ENCODE peak calls at places on chromosomes 6 and 20, in four cellular contexts. One of them, this sample, is unnamed.

GRCh38 chr20:36950432-36951197 is 893 bp downstream of the SAMHD1 start:
- DNase-seq in BJ: no peak
- DNase-seq in OCI-LY7: peak
- DNase-seq in mucosa of descending colon: peak
- DNase-seq in this sample: peak

GRCh38 chr6:147106759-147107401 is 97.3 kb upstream of the STXBP5 start:
- DNase-seq in OCI-LY7: no peak
- DNase-seq in BJ: no peak
- DNase-seq in mucosa of descending colon: no peak
- DNase-seq in this sample: no peak

GRCh38 chr6:18186033-18186432 is 30.8 kb downstream of the KDM1B start:
- DNase-seq in BJ: no peak
- DNase-seq in OCI-LY7: no peak
- DNase-seq in mucosa of descending colon: no peak
- DNase-seq in this sample: no peak

GRCh38 chr20:31933698-31934097 is 18.1 kb downstream of the PDRG1 start:
- DNase-seq in mucosa of descending colon: no peak
- DNase-seq in OCI-LY7: no peak
- DNase-seq in BJ: no peak
- DNase-seq in this sample: no peak

GRCh38 chr20:44600758-44601562 is 18.6 kb downstream of the PKIG start:
- DNase-seq in OCI-LY7: no peak
- DNase-seq in BJ: no peak
- DNase-seq in mucosa of descending colon: no peak
- DNase-seq in this sample: no peak

GRCh38 chr6:43942011-43942442 is 172.0 kb downstream of the VEGFA start:
- DNase-seq in OCI-LY7: no peak
- DNase-seq in BJ: no peak
- DNase-seq in mucosa of descending colon: no peak
- DNase-seq in this sample: no peak

GRCh38 chr6:41545174-41545702 is 943 bp upstream of the FOXP4 start:
- DNase-seq in BJ: no peak
- DNase-seq in mucosa of descending colon: peak
- DNase-seq in OCI-LY7: peak
- DNase-seq in this sample: peak

GRCh38 chr6:134081506-134081905 is 29.1 kb upstream of the SLC2A12 start:
- DNase-seq in mucosa of descending colon: no peak
- DNase-seq in OCI-LY7: no peak
- DNase-seq in BJ: no peak
- DNase-seq in this sample: no peak

DNA sequence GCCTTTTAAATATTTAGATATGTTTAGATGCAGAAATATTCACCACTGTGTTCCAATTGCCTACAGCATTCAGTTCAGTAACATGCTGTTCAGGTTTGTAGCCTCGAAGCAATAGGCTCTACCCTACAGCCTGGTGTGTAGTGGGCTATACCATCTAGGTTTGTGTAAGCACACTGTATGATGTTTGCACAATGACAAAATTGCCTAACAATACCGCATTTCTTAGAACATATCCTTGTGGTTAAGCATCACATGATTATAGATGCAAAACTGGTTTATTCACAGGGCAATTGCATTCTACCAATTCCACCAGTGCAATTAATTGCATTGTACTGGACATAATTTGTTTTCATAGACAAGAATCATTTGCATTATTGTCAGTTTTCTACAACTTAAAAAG is 7.9 kb upstream of the SLC22A16 start:
- DNase-seq in OCI-LY7: no peak
- DNase-seq in BJ: no peak
- DNase-seq in mucosa of descending colon: no peak
- DNase-seq in this sample: peak
- H3K4me3 ChIP-seq in OCI-LY7: no peak
- H3K4me3 ChIP-seq in BJ: no peak
- H3K4me3 ChIP-seq in mucosa of descending colon: no peak
- H3K4me3 ChIP-seq in this sample: no peak

GRCh38 chr20:10490706-10491105 is 55.6 kb downstream of the SLX4IP start:
- DNase-seq in OCI-LY7: no peak
- DNase-seq in BJ: no peak
- DNase-seq in mucosa of descending colon: no peak
- DNase-seq in this sample: no peak

GRCh38 chr20:10489853-10490627 is 54.9 kb downstream of the SLX4IP start:
- DNase-seq in mucosa of descending colon: no peak
- DNase-seq in BJ: no peak
- DNase-seq in OCI-LY7: no peak
- DNase-seq in this sample: no peak

GRCh38 chr20:10492844-10493243 is 57.7 kb downstream of the SLX4IP start:
- DNase-seq in BJ: no peak
- DNase-seq in mucosa of descending colon: no peak
- DNase-seq in OCI-LY7: no peak
- DNase-seq in this sample: no peak

GRCh38 chr20:10495173-10495572 is 60.1 kb downstream of the SLX4IP start:
- DNase-seq in BJ: no peak
- DNase-seq in OCI-LY7: no peak
- DNase-seq in mucosa of descending colon: no peak
- DNase-seq in this sample: no peak

DNA sequence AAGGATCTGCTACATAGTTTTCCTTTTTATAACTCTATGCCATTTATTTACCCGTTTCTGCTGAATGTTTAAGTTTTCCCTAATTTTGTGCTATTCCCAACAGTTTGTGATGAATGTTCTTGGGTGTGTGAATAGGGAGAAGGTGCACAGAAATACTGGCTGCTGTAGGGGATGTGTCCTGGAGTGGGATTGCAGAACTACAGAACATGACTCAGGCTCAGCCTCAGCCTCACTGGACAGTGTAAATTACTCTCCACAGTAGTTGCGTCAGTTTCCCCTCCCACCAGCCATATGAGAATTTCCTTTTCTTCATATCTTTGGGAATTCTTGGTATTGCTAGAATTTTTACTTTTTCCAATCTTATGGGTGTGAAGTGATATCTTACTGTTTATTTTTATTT is 57.0 kb downstream of the SLX4IP start:
- DNase-seq in BJ: no peak
- DNase-seq in OCI-LY7: no peak
- DNase-seq in mucosa of descending colon: no peak
- DNase-seq in this sample: no peak
- H3K4me3 ChIP-seq in BJ: no peak
- H3K4me3 ChIP-seq in OCI-LY7: no peak
- H3K4me3 ChIP-seq in mucosa of descending colon: no peak
- H3K4me3 ChIP-seq in this sample: no peak

GRCh38 chr6:158556113-158556512 is 3.8 kb upstream of the TMEM181 start:
- DNase-seq in OCI-LY7: no peak
- DNase-seq in BJ: no peak
- DNase-seq in mucosa of descending colon: no peak
- DNase-seq in this sample: no peak
- H3K4me3 ChIP-seq in OCI-LY7: no peak
- H3K4me3 ChIP-seq in BJ: no peak
- H3K4me3 ChIP-seq in mucosa of descending colon: no peak
- H3K4me3 ChIP-seq in this sample: no peak

DNA sequence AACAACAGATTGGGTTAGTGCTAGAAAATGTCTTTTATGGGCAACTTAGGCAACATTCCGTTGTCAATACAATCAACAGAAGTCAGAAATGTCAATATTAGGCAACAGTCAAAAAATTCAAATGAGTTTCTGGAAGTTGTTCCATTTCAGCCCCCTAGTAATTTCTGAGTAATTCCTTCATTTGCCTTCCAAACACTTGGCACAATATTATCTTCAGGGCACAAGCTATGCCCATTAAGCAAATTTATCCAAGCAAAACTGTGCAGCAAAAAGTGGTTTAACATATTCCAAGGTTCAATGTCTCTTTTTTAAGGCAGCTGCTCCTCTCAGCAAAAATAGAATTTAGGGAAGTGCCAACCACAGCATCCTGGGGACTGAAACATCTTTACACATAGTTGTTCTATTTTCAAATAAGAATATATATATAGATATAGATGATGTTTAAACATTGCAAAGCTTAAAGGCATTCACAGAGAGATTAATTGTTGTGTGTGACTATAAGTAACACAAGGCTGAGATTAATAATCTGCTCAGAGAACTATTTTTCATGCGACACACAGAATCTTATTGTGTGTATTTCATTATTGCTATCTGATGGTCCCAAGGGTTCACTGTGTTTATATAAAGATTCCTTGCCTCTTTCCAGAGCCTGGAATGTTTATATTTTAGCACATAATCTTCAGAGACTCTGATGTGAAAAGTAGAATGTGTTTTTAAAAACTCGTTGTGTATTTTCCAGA is 75.2 kb upstream of the ADTRP start:
- DNase-seq in BJ: no peak
- DNase-seq in OCI-LY7: no peak
- DNase-seq in mucosa of descending colon: no peak
- DNase-seq in this sample: no peak
- H3K4me3 ChIP-seq in BJ: no peak
- H3K4me3 ChIP-seq in OCI-LY7: no peak
- H3K4me3 ChIP-seq in mucosa of descending colon: no peak
- H3K4me3 ChIP-seq in this sample: no peak

GRCh38 chr20:51734876-51735499 is 33.2 kb downstream of the ATP9A start:
- DNase-seq in OCI-LY7: no peak
- DNase-seq in mucosa of descending colon: no peak
- DNase-seq in BJ: no peak
- DNase-seq in this sample: no peak

GRCh38 chr20:51729771-51730170 is 38.4 kb downstream of the ATP9A start:
- DNase-seq in BJ: no peak
- DNase-seq in OCI-LY7: no peak
- DNase-seq in mucosa of descending colon: no peak
- DNase-seq in this sample: no peak

GRCh38 chr20:51732454-51732791 is 35.8 kb downstream of the ATP9A start:
- DNase-seq in OCI-LY7: no peak
- DNase-seq in BJ: no peak
- DNase-seq in mucosa of descending colon: no peak
- DNase-seq in this sample: no peak

GRCh38 chr20:51733070-51733469 is 35.1 kb downstream of the ATP9A start:
- DNase-seq in mucosa of descending colon: no peak
- DNase-seq in BJ: no peak
- DNase-seq in OCI-LY7: no peak
- DNase-seq in this sample: no peak

GRCh38 chr20:51731771-51732453 is 36.3 kb downstream of the ATP9A start:
- DNase-seq in mucosa of descending colon: no peak
- DNase-seq in BJ: no peak
- DNase-seq in OCI-LY7: no peak
- DNase-seq in this sample: no peak
- H3K4me3 ChIP-seq in mucosa of descending colon: no peak
- H3K4me3 ChIP-seq in BJ: no peak
- H3K4me3 ChIP-seq in OCI-LY7: no peak
- H3K4me3 ChIP-seq in this sample: no peak

DNA sequence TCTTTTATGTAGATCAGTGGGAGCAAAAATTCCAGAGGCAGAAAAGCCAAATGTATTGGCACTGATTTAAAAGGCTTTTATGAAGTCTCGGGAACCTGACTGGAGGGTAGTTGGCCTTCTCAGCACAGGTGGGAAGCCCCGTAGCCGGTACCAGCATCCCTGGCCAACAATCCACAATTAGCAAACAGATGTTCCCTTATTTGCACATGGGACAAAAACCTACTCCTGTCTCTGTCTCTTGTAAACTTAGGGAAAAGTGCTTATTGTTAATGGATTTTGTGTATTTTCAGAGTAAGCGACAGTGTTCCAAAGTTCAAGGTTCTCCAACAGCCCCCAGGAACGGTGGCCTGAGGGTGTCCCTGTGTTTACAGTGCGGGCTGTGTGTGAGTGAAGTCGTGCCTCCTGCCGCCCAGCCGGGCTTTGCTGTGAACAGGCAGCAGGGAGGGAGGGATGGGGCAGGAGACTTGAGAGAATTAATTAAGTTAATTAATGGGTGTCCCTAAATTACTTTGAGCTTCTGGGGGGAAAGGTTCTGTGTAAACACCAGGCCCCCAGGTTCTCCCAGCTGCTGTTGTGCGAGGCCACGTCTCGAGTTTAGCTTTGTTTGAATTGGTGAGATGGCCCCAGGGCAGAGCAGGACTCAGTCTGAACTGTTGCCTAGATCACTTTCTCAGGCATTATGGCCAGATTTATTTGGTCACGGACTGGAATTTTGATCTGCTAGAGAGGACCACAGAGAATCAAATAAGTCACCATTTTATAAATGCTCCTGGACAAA is 3.9 kb downstream of the SYNJ2 start:
- DNase-seq in mucosa of descending colon: no peak
- DNase-seq in OCI-LY7: no peak
- DNase-seq in BJ: no peak
- DNase-seq in this sample: no peak
- H3K4me3 ChIP-seq in mucosa of descending colon: no peak
- H3K4me3 ChIP-seq in OCI-LY7: no peak
- H3K4me3 ChIP-seq in BJ: no peak
- H3K4me3 ChIP-seq in this sample: no peak

GRCh38 chr6:136562211-136562610 is 12.0 kb upstream of the MAP7 start:
- DNase-seq in BJ: no peak
- DNase-seq in OCI-LY7: no peak
- DNase-seq in mucosa of descending colon: no peak
- DNase-seq in this sample: no peak
- H3K4me3 ChIP-seq in BJ: no peak
- H3K4me3 ChIP-seq in OCI-LY7: no peak
- H3K4me3 ChIP-seq in mucosa of descending colon: no peak
- H3K4me3 ChIP-seq in this sample: no peak

GRCh38 chr6:34696189-34696738 is 303 bp downstream of the ILRUN start:
- DNase-seq in OCI-LY7: no peak
- DNase-seq in mucosa of descending colon: no peak
- DNase-seq in BJ: no peak
- DNase-seq in this sample: no peak

GRCh38 chr6:34697544-34697836 is 923 bp upstream of the ILRUN start:
- DNase-seq in BJ: no peak
- DNase-seq in OCI-LY7: no peak
- DNase-seq in mucosa of descending colon: no peak
- DNase-seq in this sample: no peak

GRCh38 chr6:34696739-34697543 is at the start of gene ILRUN:
- DNase-seq in mucosa of descending colon: peak
- DNase-seq in OCI-LY7: peak
- DNase-seq in BJ: peak
- DNase-seq in this sample: peak

GRCh38 chr6:34695729-34696188 is 808 bp downstream of the ILRUN start:
- DNase-seq in mucosa of descending colon: no peak
- DNase-seq in OCI-LY7: no peak
- DNase-seq in BJ: no peak
- DNase-seq in this sample: no peak

DNA sequence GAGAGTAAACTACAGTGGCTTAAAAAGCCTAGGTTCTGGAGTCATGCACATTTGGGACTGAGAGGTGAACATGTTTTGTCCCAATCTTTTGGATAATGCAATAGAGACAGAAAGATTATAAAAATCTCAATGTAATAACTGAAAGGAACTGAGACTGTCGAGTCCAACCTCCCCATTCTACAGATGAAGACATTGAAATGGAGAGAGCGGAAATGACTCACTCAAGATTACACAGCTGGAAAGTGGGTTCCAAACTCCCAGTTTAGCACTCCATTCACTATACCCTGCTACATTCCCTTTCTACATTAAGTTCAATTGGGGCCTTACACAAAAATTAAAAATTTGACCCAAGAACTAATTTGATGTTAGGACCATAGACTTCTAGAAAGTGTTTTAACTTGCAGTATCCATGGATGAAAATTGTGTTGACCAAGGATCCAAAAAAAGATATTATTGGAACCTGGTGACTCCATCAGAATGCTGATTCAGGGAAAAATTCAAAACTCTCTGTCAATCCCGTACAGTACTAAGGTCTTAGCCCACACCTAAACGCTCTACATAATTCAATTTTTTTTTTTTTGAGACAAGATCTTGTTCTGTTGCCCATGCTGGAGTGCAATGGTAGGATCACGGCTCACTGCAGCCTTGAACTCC is 1.5 kb upstream of the ILRUN start:
- DNase-seq in OCI-LY7: no peak
- DNase-seq in BJ: no peak
- DNase-seq in mucosa of descending colon: no peak
- DNase-seq in this sample: no peak
- H3K4me3 ChIP-seq in OCI-LY7: peak
- H3K4me3 ChIP-seq in BJ: no peak
- H3K4me3 ChIP-seq in mucosa of descending colon: no peak
- H3K4me3 ChIP-seq in this sample: no peak